ENCODE peak calls at places on chromosomes 7 and 10, in four cellular contexts. L, X, T and Z are unnamed samples.

GRCh38 chr10:78433063-78433717 is 399.5 kb downstream of the RPS24 start:
- DNase-seq in L (no peak), X (no peak), T (no peak), Z (no peak)

GRCh38 chr10:125554753-125555152 is 128.2 kb downstream of the TEX36 start:
- DNase-seq in L (no peak), X (no peak), T (no peak), Z (no peak)

GRCh38 chr10:71725998-71726672 is 6.6 kb upstream of the C10orf105 start:
- DNase-seq in L (peak; percentile 48), X (peak; percentile 55), T (peak; percentile 66), Z (peak; percentile 27)

GRCh38 chr7:3431306-3431705 is 130.3 kb downstream of the SDK1 start:
- DNase-seq in L (no peak), X (no peak), T (no peak), Z (no peak)

GRCh38 chr7:95687759-95688343 is 84.5 kb upstream of the DYNC1I1 start:
- DNase-seq in L (peak; percentile 67), X (peak; percentile 29), T (peak; percentile 15), Z (peak; percentile 39)

GRCh38 chr10:108392286-108392685 is 1227.8 kb upstream of the SORCS1 start:
- DNase-seq in L (peak; percentile 20), X (no peak), T (no peak), Z (no peak)

GRCh38 chr10:127678091-127678490 is 58.9 kb upstream of the FOXI2 start:
- DNase-seq in L (no peak), X (no peak), T (no peak), Z (no peak)

GRCh38 chr10:97234403-97234802 is 48.6 kb upstream of the SLIT1 start:
- DNase-seq in L (peak; percentile 78), X (peak; percentile 60), T (peak; percentile 30), Z (no peak)

GRCh38 chr7:87094322-87094721 is 34.9 kb upstream of the ELAPOR2 start:
- DNase-seq in L (no peak), X (no peak), T (no peak), Z (no peak)

GRCh38 chr10:84214612-84215235 is 10.6 kb downstream of the LRIT2 start:
- DNase-seq in L (no peak), X (peak; percentile 53), T (peak; percentile 75), Z (peak; percentile 25)

GRCh38 chr10:22810643-22811254 is 96.4 kb upstream of the PIP4K2A start:
- DNase-seq in L (no peak), X (no peak), T (peak; percentile 42), Z (peak; percentile 72)

GRCh38 chr7:107856806-107857540 is 34.0 kb upstream of the DLD start:
- DNase-seq in L (no peak), X (no peak), T (no peak), Z (no peak)